ENCODE peak calls at places on chromosomes 6 and 20, in ten cellular contexts. P is cardiac muscle cell, Z is brain microvascular endothelial cell, D is H9, W is HCT116, G is ovary, O is tibial nerve, S is adrenal gland, B is AG04450, M is caudate nucleus. T is an unnamed sample.

GRCh38 chr6:155263373-155264063 is at the start of gene CLDN20:
- DNase-seq in P (no peak), Z (no peak), D (no peak), W (no peak), G (no peak), O (no peak), S (no peak), B (no peak), M (no peak), T (no peak)

GRCh38 chr6:50087231-50087954 is 37.7 kb upstream of the DEFB112 start:
- DNase-seq in P (no peak), Z (peak), D (no peak), W (no peak), G (no peak), O (no peak), S (no peak), B (peak), M (no peak), T (no peak)

GRCh38 chr20:37971561-37972127 is 61.6 kb downstream of the TTI1 start:
- DNase-seq in P (no peak), Z (no peak), D (no peak), W (no peak), G (no peak), O (no peak), S (no peak), B (no peak), M (no peak), T (no peak)

GRCh38 chr6:75402296-75402695 is 91.3 kb downstream of the FILIP1 start:
- DNase-seq in P (peak), Z (peak), D (no peak), W (peak), G (no peak), O (no peak), S (no peak), B (no peak), M (no peak), T (no peak)

GRCh38 chr20:25466846-25467245 is 59.4 kb downstream of the GINS1 start:
- DNase-seq in P (no peak), Z (no peak), D (no peak), W (no peak), G (no peak), O (no peak), S (no peak), B (no peak), M (no peak), T (no peak)

GRCh38 chr20:33664762-33665144 is 2.0 kb upstream of the ACTL10 start:
- DNase-seq in P (no peak), Z (no peak), D (no peak), W (no peak), G (peak), O (no peak), S (peak), B (no peak), M (no peak), T (no peak)

GRCh38 chr6:155103816-155104366 is 108.8 kb downstream of the TIAM2 start:
- DNase-seq in P (no peak), Z (peak), D (no peak), W (no peak), G (no peak), O (no peak), S (no peak), B (no peak), M (no peak), T (no peak)

GRCh38 chr6:108029226-108029921 is 45.2 kb downstream of the OSTM1 start:
- DNase-seq in P (no peak), Z (no peak), D (no peak), W (no peak), G (no peak), O (no peak), S (no peak), B (no peak), M (no peak), T (no peak)

GRCh38 chr6:68958327-68958726 is 323.2 kb downstream of the ADGRB3 start:
- DNase-seq in P (peak), Z (no peak), D (no peak), W (no peak), G (no peak), O (no peak), S (no peak), B (no peak), M (no peak), T (no peak)

GRCh38 chr6:147837540-147837939 is 329.1 kb downstream of the SAMD5 start:
- DNase-seq in P (no peak), Z (no peak), D (no peak), W (no peak), G (no peak), O (no peak), S (no peak), B (no peak), M (no peak), T (no peak)

GRCh38 chr6:80771941-80772340 is 665.5 kb downstream of the BCKDHB start:
- DNase-seq in P (peak), Z (peak), D (peak), W (no peak), G (no peak), O (no peak), S (no peak), B (no peak), M (no peak), T (no peak)

GRCh38 chr6:20978176-20978614 is 443.9 kb downstream of the CDKAL1 start:
- DNase-seq in P (no peak), Z (peak), D (no peak), W (no peak), G (no peak), O (no peak), S (no peak), B (peak), M (no peak), T (no peak)

GRCh38 chr6:31139599-31139998 is 733 bp upstream of the PSORS1C2 start:
- DNase-seq in P (no peak), Z (no peak), D (peak), W (no peak), G (no peak), O (no peak), S (no peak), B (no peak), M (no peak), T (no peak)

GRCh38 chr6:25601797-25602679 is 50.0 kb upstream of the SCGN start:
- DNase-seq in P (peak), Z (no peak), D (no peak), W (peak), G (no peak), O (no peak), S (no peak), B (peak), M (no peak), T (peak)

GRCh38 chr6:6220718-6221117 is 99.7 kb downstream of the F13A1 start:
- DNase-seq in P (peak), Z (no peak), D (no peak), W (no peak), G (no peak), O (no peak), S (no peak), B (no peak), M (no peak), T (no peak)

GRCh38 chr6:37635319-37635718 is 62.4 kb downstream of the MDGA1 start:
- DNase-seq in P (no peak), Z (no peak), D (no peak), W (no peak), G (no peak), O (no peak), S (no peak), B (no peak), M (no peak), T (no peak)

GRCh38 chr6:27687154-27688013 is 214.5 kb upstream of the ZNF184 start:
- DNase-seq in P (peak), Z (peak), D (peak), W (peak), G (peak), O (peak), S (peak), B (no peak), M (peak), T (peak)

GRCh38 chr20:2385496-2385895 is 4.8 kb downstream of the TGM6 start:
- DNase-seq in P (no peak), Z (no peak), D (no peak), W (no peak), G (no peak), O (no peak), S (no peak), B (no peak), M (no peak), T (no peak)

GRCh38 chr20:50567860-50568548 is 57.8 kb downstream of the PTPN1 start:
- DNase-seq in P (no peak), Z (no peak), D (peak), W (no peak), G (no peak), O (no peak), S (no peak), B (no peak), M (no peak), T (no peak)
- H3K27ac ChIP-seq in P (no peak), Z (no peak), D (no peak), W (no peak), G (no peak), O (no peak), S (no peak), B (no peak), M (peak), T (no peak)

GRCh38 chr6:87661016-87661415 is 41.0 kb downstream of the AKIRIN2 start:
- DNase-seq in P (no peak), Z (no peak), D (no peak), W (no peak), G (no peak), O (no peak), S (no peak), B (no peak), M (no peak), T (no peak)
- H3K27ac ChIP-seq in P (no peak), Z (no peak), D (no peak), W (no peak), G (no peak), O (no peak), S (no peak), B (no peak), M (no peak), T (no peak)

GRCh38 chr6:110385458-110385863 is 27.3 kb upstream of the METTL24 start:
- DNase-seq in P (no peak), Z (no peak), D (no peak), W (no peak), G (no peak), O (no peak), S (no peak), B (no peak), M (no peak), T (no peak)
- H3K27ac ChIP-seq in P (no peak), Z (no peak), D (no peak), W (no peak), G (no peak), O (no peak), S (no peak), B (no peak), M (no peak), T (no peak)

GRCh38 chr20:62817975-62818591 is 1.2 kb downstream of the COL9A3 start:
- DNase-seq in P (no peak), Z (no peak), D (no peak), W (no peak), G (no peak), O (no peak), S (no peak), B (no peak), M (no peak), T (no peak)

GRCh38 chr20:62816031-62816878 is 595 bp upstream of the COL9A3 start:
- DNase-seq in P (peak), Z (no peak), D (peak), W (no peak), G (no peak), O (no peak), S (no peak), B (no peak), M (no peak), T (no peak)

GRCh38 chr20:62815066-62815991 is 1.5 kb upstream of the COL9A3 start:
- DNase-seq in P (peak), Z (no peak), D (peak), W (no peak), G (no peak), O (peak), S (no peak), B (no peak), M (no peak), T (no peak)

GRCh38 chr20:62818592-62819493 is 2.0 kb downstream of the COL9A3 start:
- DNase-seq in P (peak), Z (no peak), D (no peak), W (no peak), G (peak), O (peak), S (no peak), B (no peak), M (peak), T (no peak)

GRCh38 chr20:62816879-62817873 is at the start of gene COL9A3:
- DNase-seq in P (peak), Z (no peak), D (no peak), W (no peak), G (no peak), O (no peak), S (no peak), B (no peak), M (peak), T (no peak)
- H3K27ac ChIP-seq in P (no peak), Z (no peak), D (no peak), W (peak), G (no peak), O (peak), S (no peak), B (no peak), M (peak), T (no peak)

DNA sequence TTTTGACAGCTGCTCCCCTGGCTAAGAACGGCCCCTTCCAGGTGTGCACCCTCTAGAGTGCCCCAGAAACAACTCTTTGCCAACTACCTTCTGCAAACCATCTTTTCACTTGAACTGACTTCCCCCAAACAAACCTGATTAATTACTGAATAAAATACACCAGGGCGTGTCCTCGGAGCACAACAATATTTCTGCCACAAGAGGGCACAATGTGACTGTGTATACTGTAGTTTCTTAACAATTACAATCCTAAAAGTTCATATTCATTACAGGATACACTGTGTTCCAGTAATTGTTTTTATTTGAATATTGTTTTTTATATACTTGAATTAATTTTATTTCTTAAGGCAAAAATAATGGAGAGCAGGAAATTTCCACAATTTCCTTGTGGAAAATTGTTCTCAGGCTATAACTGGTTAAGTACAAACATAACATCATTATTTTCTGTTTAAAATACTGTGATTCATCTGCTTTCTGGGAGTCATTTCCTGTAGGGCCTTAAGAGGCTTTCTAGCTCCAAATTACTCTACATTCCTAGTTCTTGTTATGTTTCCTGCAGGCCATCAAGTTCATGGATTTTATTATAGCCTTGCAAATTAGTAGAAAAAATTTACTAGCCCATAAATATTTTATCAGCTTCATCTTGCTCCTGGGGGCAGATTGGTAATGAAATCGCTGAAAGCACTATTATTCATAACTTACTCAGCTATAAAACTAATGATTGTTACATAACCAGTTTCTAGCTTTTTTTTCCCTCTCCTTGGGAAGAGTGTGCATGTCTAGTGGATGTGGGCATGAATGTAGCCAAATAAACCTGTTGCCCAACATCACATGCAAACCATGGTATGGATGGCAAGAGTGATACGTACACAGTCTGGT is 51.9 kb upstream of the SLC22A16 start:
- DNase-seq in P (peak), Z (peak), D (no peak), W (peak), G (peak), O (peak), S (peak), B (no peak), M (peak), T (peak)
- H3K27ac ChIP-seq in P (no peak), Z (peak), D (no peak), W (no peak), G (no peak), O (peak), S (no peak), B (peak), M (no peak), T (no peak)

GRCh38 chr20:46222521-46223007 is 85.7 kb downstream of the CDH22 start:
- DNase-seq in P (peak), Z (no peak), D (peak), W (no peak), G (peak), O (no peak), S (no peak), B (no peak), M (peak), T (no peak)
- H3K27ac ChIP-seq in P (peak), Z (no peak), D (no peak), W (no peak), G (no peak), O (no peak), S (no peak), B (no peak), M (peak), T (no peak)

T was measured in CD4-positive, alpha-beta memory T cell.